ENCODE peak calls at places on chromosomes 7 and 10, in five cellular contexts. One of them, this sample, is unnamed.

GRCh38 chr10:76779163-76779820 is 858.3 kb downstream of the KCNMA1 start:
- DNase-seq in lower lobe of right lung: no peak
- DNase-seq in choroid plexus epithelial cell: peak
- DNase-seq in HFFc6: peak
- DNase-seq in cardiac fibroblast: peak
- DNase-seq in this sample: peak

GRCh38 chr7:32680259-32681173 is 185.2 kb downstream of the AVL9 start:
- DNase-seq in lower lobe of right lung: no peak
- DNase-seq in choroid plexus epithelial cell: peak
- DNase-seq in HFFc6: no peak
- DNase-seq in cardiac fibroblast: peak
- DNase-seq in this sample: no peak

GRCh38 chr7:76997381-76998262 is 34.5 kb downstream of the SPDYE17 start:
- DNase-seq in lower lobe of right lung: no peak
- DNase-seq in choroid plexus epithelial cell: no peak
- DNase-seq in HFFc6: no peak
- DNase-seq in cardiac fibroblast: no peak
- DNase-seq in this sample: no peak

GRCh38 chr10:69641261-69641980 is 11.4 kb downstream of the FAM241B start:
- DNase-seq in lower lobe of right lung: no peak
- DNase-seq in choroid plexus epithelial cell: no peak
- DNase-seq in HFFc6: no peak
- DNase-seq in cardiac fibroblast: no peak
- DNase-seq in this sample: no peak

GRCh38 chr10:92619368-92619767 is 26.4 kb downstream of the KIF11 start:
- DNase-seq in lower lobe of right lung: no peak
- DNase-seq in choroid plexus epithelial cell: no peak
- DNase-seq in HFFc6: no peak
- DNase-seq in cardiac fibroblast: no peak
- DNase-seq in this sample: no peak

GRCh38 chr10:122062831-122063674 is 74.1 kb downstream of the TACC2 start:
- DNase-seq in lower lobe of right lung: peak
- DNase-seq in choroid plexus epithelial cell: peak
- DNase-seq in HFFc6: peak
- DNase-seq in cardiac fibroblast: peak
- DNase-seq in this sample: no peak

GRCh38 chr7:50406935-50407334 is 43.2 kb downstream of the FIGNL1 start:
- DNase-seq in lower lobe of right lung: no peak
- DNase-seq in choroid plexus epithelial cell: no peak
- DNase-seq in HFFc6: no peak
- DNase-seq in cardiac fibroblast: no peak
- DNase-seq in this sample: no peak

GRCh38 chr7:117667456-117667855 is 187.6 kb downstream of the CFTR start:
- DNase-seq in lower lobe of right lung: no peak
- DNase-seq in choroid plexus epithelial cell: peak
- DNase-seq in HFFc6: no peak
- DNase-seq in cardiac fibroblast: peak
- DNase-seq in this sample: no peak

DNA sequence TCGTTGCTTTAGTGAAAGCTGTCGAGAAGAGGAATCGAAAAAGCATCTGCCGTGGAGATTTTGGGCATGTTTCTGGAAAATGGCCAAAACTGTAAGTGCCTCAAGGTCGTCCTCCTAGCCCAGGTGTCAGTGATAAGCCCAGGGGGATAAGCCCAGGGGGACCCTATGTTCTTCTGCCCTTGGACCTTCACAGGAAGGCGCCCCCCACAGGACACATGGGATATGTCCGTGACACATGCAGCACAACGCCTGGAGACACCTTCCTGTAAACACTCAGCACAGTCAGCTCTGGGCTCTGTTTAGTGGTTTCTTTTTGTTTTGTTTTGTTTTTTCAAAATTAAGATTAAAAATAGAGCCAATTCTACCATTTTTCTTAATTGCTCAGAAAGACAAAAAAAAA is 272.7 kb downstream of the KLF6 start:
- DNase-seq in lower lobe of right lung: no peak
- DNase-seq in choroid plexus epithelial cell: no peak
- DNase-seq in HFFc6: no peak
- DNase-seq in cardiac fibroblast: no peak
- DNase-seq in this sample: no peak
- TF ChIP-seq CTCF in lower lobe of right lung: no peak
- TF ChIP-seq CTCF in choroid plexus epithelial cell: peak
- TF ChIP-seq CTCF in HFFc6: peak
- TF ChIP-seq CTCF in cardiac fibroblast: peak
- TF ChIP-seq CTCF in this sample: no peak

DNA sequence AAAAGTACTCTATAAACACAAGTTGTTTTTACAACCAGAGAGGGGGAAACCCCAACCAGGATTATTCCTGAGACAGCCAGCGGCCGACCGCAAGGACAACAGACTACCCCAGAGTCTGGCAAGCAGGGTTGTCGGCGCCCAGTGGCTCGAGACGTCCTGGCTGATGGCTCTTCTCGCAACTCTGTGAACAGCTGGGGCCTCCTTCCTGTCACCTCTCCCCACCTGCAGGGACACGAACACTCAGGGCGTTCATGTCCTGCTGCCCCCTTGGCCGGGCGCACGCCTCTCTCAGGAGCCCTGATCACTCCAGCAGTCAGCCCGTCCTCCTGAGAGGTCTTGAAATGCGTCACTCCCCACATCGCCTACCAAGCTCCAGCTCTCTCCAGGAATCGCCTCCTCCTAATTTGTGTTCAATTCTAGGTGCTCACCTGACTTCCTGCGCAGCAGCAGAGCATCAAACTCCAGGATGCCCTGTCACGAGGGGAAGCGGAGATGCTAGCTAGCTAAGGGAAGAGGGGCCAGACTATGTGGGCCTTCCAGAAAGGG is 66.4 kb upstream of the TNRC18 start:
- DNase-seq in lower lobe of right lung: no peak
- DNase-seq in choroid plexus epithelial cell: peak
- DNase-seq in HFFc6: no peak
- DNase-seq in cardiac fibroblast: no peak
- DNase-seq in this sample: no peak
- TF ChIP-seq CTCF in lower lobe of right lung: no peak
- TF ChIP-seq CTCF in choroid plexus epithelial cell: peak
- TF ChIP-seq CTCF in HFFc6: no peak
- TF ChIP-seq CTCF in cardiac fibroblast: no peak
- TF ChIP-seq CTCF in this sample: no peak

GRCh38 chr7:19119372-19119771 is 1.9 kb upstream of the TWIST1 start:
- DNase-seq in lower lobe of right lung: no peak
- DNase-seq in choroid plexus epithelial cell: no peak
- DNase-seq in HFFc6: no peak
- DNase-seq in cardiac fibroblast: no peak
- DNase-seq in this sample: no peak

GRCh38 chr7:19117870-19118608 is 603 bp upstream of the TWIST1 start:
- DNase-seq in lower lobe of right lung: no peak
- DNase-seq in choroid plexus epithelial cell: peak
- DNase-seq in HFFc6: no peak
- DNase-seq in cardiac fibroblast: peak
- DNase-seq in this sample: no peak

GRCh38 chr7:19119901-19120486 is 2.6 kb upstream of the TWIST1 start:
- DNase-seq in lower lobe of right lung: no peak
- DNase-seq in choroid plexus epithelial cell: no peak
- DNase-seq in HFFc6: no peak
- DNase-seq in cardiac fibroblast: no peak
- DNase-seq in this sample: no peak

GRCh38 chr7:19118896-19119301 is 1.5 kb upstream of the TWIST1 start:
- DNase-seq in lower lobe of right lung: no peak
- DNase-seq in choroid plexus epithelial cell: peak
- DNase-seq in HFFc6: peak
- DNase-seq in cardiac fibroblast: no peak
- DNase-seq in this sample: peak

DNA sequence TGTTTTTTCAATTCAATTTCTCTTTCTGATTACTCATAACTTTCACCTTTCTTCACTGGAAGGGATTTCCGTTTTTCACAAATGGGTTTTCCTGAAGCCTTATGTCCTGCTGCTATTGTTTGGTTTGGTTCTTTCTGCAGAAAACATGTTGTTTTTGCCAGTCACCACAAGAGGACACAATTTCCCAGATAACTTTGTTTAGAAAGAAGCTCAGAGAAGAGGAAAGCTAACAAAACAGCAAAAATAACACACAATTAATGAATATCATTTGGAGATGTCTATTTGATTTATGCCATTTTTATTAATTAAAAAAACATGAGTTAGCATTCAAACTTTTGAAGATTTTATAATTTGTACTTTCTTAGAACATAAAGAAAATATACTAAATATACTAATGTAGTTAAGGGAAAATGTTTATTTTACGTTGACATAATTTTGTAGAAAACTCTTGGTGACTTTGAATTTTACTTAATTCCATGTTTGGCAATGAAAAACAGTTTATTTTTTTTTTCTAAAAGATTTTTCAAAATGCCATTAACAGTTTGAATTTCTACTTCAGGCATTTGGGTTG is 4.7 kb upstream of the TWIST1 start:
- DNase-seq in lower lobe of right lung: no peak
- DNase-seq in choroid plexus epithelial cell: peak
- DNase-seq in HFFc6: peak
- DNase-seq in cardiac fibroblast: peak
- DNase-seq in this sample: no peak
- TF ChIP-seq CTCF in lower lobe of right lung: no peak
- TF ChIP-seq CTCF in choroid plexus epithelial cell: peak
- TF ChIP-seq CTCF in HFFc6: peak
- TF ChIP-seq CTCF in cardiac fibroblast: peak
- TF ChIP-seq CTCF in this sample: peak

GRCh38 chr10:24467094-24467493 is 256.6 kb downstream of the ARHGAP21 start:
- DNase-seq in lower lobe of right lung: no peak
- DNase-seq in choroid plexus epithelial cell: no peak
- DNase-seq in HFFc6: no peak
- DNase-seq in cardiac fibroblast: no peak
- DNase-seq in this sample: no peak

GRCh38 chr10:24465899-24466615 is 257.1 kb downstream of the KIAA1217 start:
- DNase-seq in lower lobe of right lung: no peak
- DNase-seq in choroid plexus epithelial cell: peak
- DNase-seq in HFFc6: peak
- DNase-seq in cardiac fibroblast: peak
- DNase-seq in this sample: no peak

GRCh38 chr10:24466616-24466949 is 257.1 kb downstream of the ARHGAP21 start:
- DNase-seq in lower lobe of right lung: no peak
- DNase-seq in choroid plexus epithelial cell: no peak
- DNase-seq in HFFc6: no peak
- DNase-seq in cardiac fibroblast: no peak
- DNase-seq in this sample: no peak

GRCh38 chr10:24468281-24468751 is 255.4 kb downstream of the ARHGAP21 start:
- DNase-seq in lower lobe of right lung: no peak
- DNase-seq in choroid plexus epithelial cell: no peak
- DNase-seq in HFFc6: no peak
- DNase-seq in cardiac fibroblast: no peak
- DNase-seq in this sample: no peak

GRCh38 chr10:24467605-24468004 is 256.1 kb downstream of the ARHGAP21 start:
- DNase-seq in lower lobe of right lung: no peak
- DNase-seq in choroid plexus epithelial cell: peak
- DNase-seq in HFFc6: no peak
- DNase-seq in cardiac fibroblast: no peak
- DNase-seq in this sample: no peak
- TF ChIP-seq CTCF in lower lobe of right lung: no peak
- TF ChIP-seq CTCF in choroid plexus epithelial cell: no peak
- TF ChIP-seq CTCF in HFFc6: no peak
- TF ChIP-seq CTCF in cardiac fibroblast: no peak
- TF ChIP-seq CTCF in this sample: no peak

DNA sequence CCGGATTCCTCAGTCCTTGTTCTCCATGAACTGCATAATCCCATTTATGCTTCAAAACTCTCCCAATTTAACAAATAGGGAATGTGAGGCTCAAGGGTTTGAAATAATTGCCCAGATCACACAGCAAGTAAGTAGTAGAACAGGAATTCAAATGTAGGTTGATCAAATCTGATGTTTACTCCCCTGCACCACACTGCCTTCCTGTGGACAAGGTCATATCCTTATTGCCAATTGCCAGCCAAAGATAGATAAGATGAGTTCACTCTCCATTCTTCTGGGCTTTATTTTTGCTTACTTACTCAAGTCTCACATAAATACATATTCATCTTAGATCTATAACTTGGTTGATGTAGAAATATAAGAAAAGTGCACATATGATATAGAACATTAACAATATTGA is 435.2 kb upstream of the ETV1 start:
- DNase-seq in lower lobe of right lung: no peak
- DNase-seq in choroid plexus epithelial cell: peak
- DNase-seq in HFFc6: no peak
- DNase-seq in cardiac fibroblast: no peak
- DNase-seq in this sample: no peak
- TF ChIP-seq CTCF in lower lobe of right lung: no peak
- TF ChIP-seq CTCF in choroid plexus epithelial cell: peak
- TF ChIP-seq CTCF in HFFc6: no peak
- TF ChIP-seq CTCF in cardiac fibroblast: no peak
- TF ChIP-seq CTCF in this sample: no peak

GRCh38 chr7:100469227-100470044 is 5.4 kb upstream of the SPACDR start:
- DNase-seq in lower lobe of right lung: peak
- DNase-seq in choroid plexus epithelial cell: peak
- DNase-seq in HFFc6: peak
- DNase-seq in cardiac fibroblast: peak
- DNase-seq in this sample: peak
- TF ChIP-seq CTCF in lower lobe of right lung: peak
- TF ChIP-seq CTCF in choroid plexus epithelial cell: peak
- TF ChIP-seq CTCF in HFFc6: peak
- TF ChIP-seq CTCF in cardiac fibroblast: peak
- TF ChIP-seq CTCF in this sample: peak

DNA sequence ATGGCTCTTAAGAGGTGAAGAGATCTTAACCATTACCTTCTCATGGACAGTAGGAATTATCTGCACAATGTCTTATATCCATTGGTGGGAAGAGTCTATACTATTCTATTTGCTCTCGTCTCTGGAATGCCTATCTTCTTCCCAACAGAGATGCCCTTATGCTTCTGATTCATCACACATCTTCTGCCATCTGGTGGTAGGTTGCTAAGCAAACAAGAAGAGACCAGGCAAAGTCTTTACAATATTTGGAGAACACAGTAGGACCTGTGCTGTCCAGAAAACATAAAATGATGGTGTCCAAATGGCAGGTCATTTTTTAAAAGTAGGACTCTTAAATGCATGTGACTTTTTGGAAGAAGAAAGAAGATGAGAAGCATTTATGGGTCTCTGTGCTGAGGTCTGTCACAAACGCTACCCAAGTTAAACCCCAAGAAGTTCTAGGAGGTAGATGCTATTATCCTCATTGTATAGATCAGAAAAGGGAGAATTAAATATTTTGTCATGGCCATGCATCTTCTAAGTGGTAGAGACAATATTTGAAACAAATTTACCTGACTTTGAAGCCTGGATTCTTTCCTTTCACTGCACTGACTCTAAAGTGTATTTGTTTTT is 67.8 kb upstream of the NXPH1 start:
- DNase-seq in lower lobe of right lung: no peak
- DNase-seq in choroid plexus epithelial cell: no peak
- DNase-seq in HFFc6: peak
- DNase-seq in cardiac fibroblast: no peak
- DNase-seq in this sample: no peak
- TF ChIP-seq CTCF in lower lobe of right lung: no peak
- TF ChIP-seq CTCF in choroid plexus epithelial cell: no peak
- TF ChIP-seq CTCF in HFFc6: peak
- TF ChIP-seq CTCF in cardiac fibroblast: no peak
- TF ChIP-seq CTCF in this sample: peak

GRCh38 chr10:23656735-23657134 is 217.9 kb downstream of the OTUD1 start:
- DNase-seq in lower lobe of right lung: no peak
- DNase-seq in choroid plexus epithelial cell: no peak
- DNase-seq in HFFc6: no peak
- DNase-seq in cardiac fibroblast: no peak
- DNase-seq in this sample: no peak
- TF ChIP-seq CTCF in lower lobe of right lung: peak
- TF ChIP-seq CTCF in choroid plexus epithelial cell: no peak
- TF ChIP-seq CTCF in HFFc6: peak
- TF ChIP-seq CTCF in cardiac fibroblast: peak
- TF ChIP-seq CTCF in this sample: peak

GRCh38 chr10:68560201-68560915 is at the start of gene TET1:
- DNase-seq in lower lobe of right lung: no peak
- DNase-seq in choroid plexus epithelial cell: peak
- DNase-seq in HFFc6: peak
- DNase-seq in cardiac fibroblast: peak
- DNase-seq in this sample: peak
- TF ChIP-seq CTCF in lower lobe of right lung: no peak
- TF ChIP-seq CTCF in choroid plexus epithelial cell: no peak
- TF ChIP-seq CTCF in HFFc6: no peak
- TF ChIP-seq CTCF in cardiac fibroblast: no peak
- TF ChIP-seq CTCF in this sample: no peak

This sample was measured in neural crest cell.